ENCODE peak calls at places on chromosome 16, in six cellular contexts. One of them, this sample, is unnamed.

GRCh38 chr16:67773569-67774456 is 32.5 kb downstream of the RANBP10 start:
- DNase-seq in neural progenitor cell: no peak
- DNase-seq in upper lobe of left lung: no peak
- DNase-seq in aorta: no peak
- DNase-seq in AG04450: no peak
- DNase-seq in heart right ventricle: no peak
- DNase-seq in this sample: no peak

GRCh38 chr16:700684-701584 is 4.7 kb downstream of the FBXL16 start:
- DNase-seq in upper lobe of left lung: peak; percentile 91
- DNase-seq in AG04450: no peak
- DNase-seq in heart right ventricle: no peak
- DNase-seq in neural progenitor cell: peak; percentile 90
- DNase-seq in aorta: no peak
- DNase-seq in this sample: no peak

GRCh38 chr16:31301708-31302400 is 42.1 kb downstream of the ITGAM start:
- DNase-seq in upper lobe of left lung: no peak
- DNase-seq in heart right ventricle: no peak
- DNase-seq in aorta: peak; percentile 57
- DNase-seq in AG04450: no peak
- DNase-seq in neural progenitor cell: peak; percentile 4
- DNase-seq in this sample: no peak

GRCh38 chr16:67783353-67783725 is 23.0 kb downstream of the RANBP10 start:
- DNase-seq in AG04450: no peak
- DNase-seq in neural progenitor cell: no peak
- DNase-seq in aorta: no peak
- DNase-seq in upper lobe of left lung: no peak
- DNase-seq in heart right ventricle: no peak
- DNase-seq in this sample: no peak

GRCh38 chr16:19384656-19385055 is 33.0 kb upstream of the TMC5 start:
- DNase-seq in neural progenitor cell: no peak
- DNase-seq in aorta: no peak
- DNase-seq in AG04450: no peak
- DNase-seq in upper lobe of left lung: peak; percentile 42
- DNase-seq in heart right ventricle: no peak
- DNase-seq in this sample: no peak

GRCh38 chr16:83713597-83713996 is 94.2 kb upstream of the HSBP1 start:
- DNase-seq in upper lobe of left lung: no peak
- DNase-seq in aorta: no peak
- DNase-seq in neural progenitor cell: no peak
- DNase-seq in heart right ventricle: no peak
- DNase-seq in AG04450: no peak
- DNase-seq in this sample: no peak

GRCh38 chr16:84239186-84239790 is 524 bp downstream of the KCNG4 start:
- DNase-seq in heart right ventricle: no peak
- DNase-seq in upper lobe of left lung: no peak
- DNase-seq in neural progenitor cell: no peak
- DNase-seq in AG04450: no peak
- DNase-seq in aorta: no peak
- DNase-seq in this sample: no peak

GRCh38 chr16:66049865-66050264 is 316.6 kb upstream of the CDH5 start:
- DNase-seq in neural progenitor cell: no peak
- DNase-seq in heart right ventricle: no peak
- DNase-seq in AG04450: no peak
- DNase-seq in upper lobe of left lung: no peak
- DNase-seq in aorta: no peak
- DNase-seq in this sample: no peak

GRCh38 chr16:47523342-47524006 is 62.3 kb downstream of the PHKB start:
- DNase-seq in neural progenitor cell: no peak
- DNase-seq in upper lobe of left lung: no peak
- DNase-seq in AG04450: no peak
- DNase-seq in heart right ventricle: no peak
- DNase-seq in aorta: no peak
- DNase-seq in this sample: no peak

GRCh38 chr16:80346160-80346632 is 194.6 kb upstream of the DYNLRB2 start:
- DNase-seq in aorta: peak; percentile 48
- DNase-seq in neural progenitor cell: peak; percentile 70
- DNase-seq in upper lobe of left lung: no peak
- DNase-seq in AG04450: no peak
- DNase-seq in heart right ventricle: no peak
- DNase-seq in this sample: peak; percentile 5

GRCh38 chr16:23877107-23878070 is 41.6 kb downstream of the PRKCB start:
- DNase-seq in neural progenitor cell: no peak
- DNase-seq in aorta: no peak
- DNase-seq in AG04450: no peak
- DNase-seq in upper lobe of left lung: no peak
- DNase-seq in heart right ventricle: no peak
- DNase-seq in this sample: no peak

GRCh38 chr16:13453325-13453724 is 466.6 kb upstream of the ERCC4 start:
- DNase-seq in heart right ventricle: no peak
- DNase-seq in aorta: no peak
- DNase-seq in upper lobe of left lung: no peak
- DNase-seq in AG04450: no peak
- DNase-seq in neural progenitor cell: no peak
- DNase-seq in this sample: no peak

GRCh38 chr16:82855471-82855870 is 228.7 kb downstream of the CDH13 start:
- DNase-seq in AG04450: no peak
- DNase-seq in heart right ventricle: no peak
- DNase-seq in neural progenitor cell: no peak
- DNase-seq in aorta: no peak
- DNase-seq in upper lobe of left lung: no peak
- DNase-seq in this sample: no peak

GRCh38 chr16:1613728-1614225 is 1.6 kb downstream of the CRAMP1 start:
- DNase-seq in aorta: no peak
- DNase-seq in upper lobe of left lung: peak; percentile 87
- DNase-seq in neural progenitor cell: peak; percentile 50
- DNase-seq in heart right ventricle: no peak
- DNase-seq in AG04450: no peak
- DNase-seq in this sample: peak; percentile 13

GRCh38 chr16:88769617-88770458 is 15.2 kb downstream of the PIEZO1 start:
- DNase-seq in AG04450: no peak
- DNase-seq in heart right ventricle: no peak
- DNase-seq in aorta: no peak
- DNase-seq in upper lobe of left lung: peak; percentile 82
- DNase-seq in neural progenitor cell: peak; percentile 92
- DNase-seq in this sample: no peak

GRCh38 chr16:58286280-58286679 is 8.5 kb downstream of the PRSS54 start:
- DNase-seq in upper lobe of left lung: no peak
- DNase-seq in AG04450: no peak
- DNase-seq in aorta: no peak
- DNase-seq in neural progenitor cell: no peak
- DNase-seq in heart right ventricle: no peak
- DNase-seq in this sample: no peak

GRCh38 chr16:84312783-84313382 is 18.2 kb downstream of the WFDC1 start:
- DNase-seq in aorta: no peak
- DNase-seq in neural progenitor cell: peak; percentile 66
- DNase-seq in AG04450: no peak
- DNase-seq in upper lobe of left lung: peak; percentile 80
- DNase-seq in heart right ventricle: no peak
- DNase-seq in this sample: no peak

GRCh38 chr16:53502331-53503269 is at the start of gene AKTIP:
- DNase-seq in heart right ventricle: no peak
- DNase-seq in upper lobe of left lung: no peak
- DNase-seq in aorta: peak; percentile 68
- DNase-seq in neural progenitor cell: peak; percentile 44
- DNase-seq in AG04450: no peak
- DNase-seq in this sample: peak; percentile 36

GRCh38 chr16:931651-932500 is 38.9 kb downstream of the LMF1 start:
- DNase-seq in aorta: no peak
- DNase-seq in AG04450: no peak
- DNase-seq in neural progenitor cell: no peak
- DNase-seq in heart right ventricle: no peak
- DNase-seq in upper lobe of left lung: peak; percentile 74
- DNase-seq in this sample: no peak

GRCh38 chr16:588639-588888 is 1.3 kb upstream of the RAB40C start:
- DNase-seq in neural progenitor cell: peak; percentile 81
- DNase-seq in aorta: peak; percentile 71
- DNase-seq in AG04450: peak; percentile 23
- DNase-seq in upper lobe of left lung: no peak
- DNase-seq in heart right ventricle: peak; percentile 45
- DNase-seq in this sample: peak; percentile 62

GRCh38 chr16:71230122-71230845 is at the start of gene HYDIN:
- DNase-seq in AG04450: no peak
- DNase-seq in aorta: peak; percentile 50
- DNase-seq in upper lobe of left lung: peak; percentile 88
- DNase-seq in heart right ventricle: peak; percentile 10
- DNase-seq in neural progenitor cell: peak; percentile 98
- DNase-seq in this sample: peak; percentile 76

GRCh38 chr16:31138621-31139578 is 3.4 kb upstream of the PRSS8 start:
- DNase-seq in heart right ventricle: peak; percentile 43
- DNase-seq in aorta: peak; percentile 87
- DNase-seq in AG04450: no peak
- DNase-seq in neural progenitor cell: peak; percentile 17
- DNase-seq in upper lobe of left lung: peak; percentile 86
- DNase-seq in this sample: peak; percentile 43

GRCh38 chr16:69924777-69925191 is 26.4 kb upstream of the CLEC18A start:
- DNase-seq in heart right ventricle: peak; percentile 69
- DNase-seq in AG04450: peak; percentile 55
- DNase-seq in aorta: peak; percentile 89
- DNase-seq in upper lobe of left lung: peak; percentile 66
- DNase-seq in neural progenitor cell: no peak
- DNase-seq in this sample: peak; percentile 80

GRCh38 chr16:84357191-84357651 is 11.1 kb upstream of the ATP2C2 start:
- DNase-seq in heart right ventricle: no peak
- DNase-seq in upper lobe of left lung: no peak
- DNase-seq in AG04450: no peak
- DNase-seq in aorta: no peak
- DNase-seq in neural progenitor cell: no peak
- DNase-seq in this sample: peak; percentile 56

GRCh38 chr16:54152362-54153239 is 134.0 kb downstream of the IRX3 start:
- DNase-seq in heart right ventricle: no peak
- DNase-seq in AG04450: no peak
- DNase-seq in neural progenitor cell: peak; percentile 45
- DNase-seq in upper lobe of left lung: no peak
- DNase-seq in aorta: no peak
- DNase-seq in this sample: no peak

GRCh38 chr16:1527836-1528811 is 5.3 kb upstream of the TMEM204 start:
- DNase-seq in upper lobe of left lung: peak; percentile 60
- DNase-seq in neural progenitor cell: peak; percentile 15
- DNase-seq in AG04450: no peak
- DNase-seq in heart right ventricle: peak; percentile 67
- DNase-seq in aorta: no peak
- DNase-seq in this sample: no peak

GRCh38 chr16:74730049-74730683 is 29.5 kb upstream of the MLKL start:
- DNase-seq in AG04450: no peak
- DNase-seq in neural progenitor cell: no peak
- DNase-seq in heart right ventricle: no peak
- DNase-seq in aorta: no peak
- DNase-seq in upper lobe of left lung: no peak
- DNase-seq in this sample: no peak
- H3K4me3 ChIP-seq in AG04450: no peak overlapping the region
- H3K4me3 ChIP-seq in neural progenitor cell: no peak overlapping the region
- H3K4me3 ChIP-seq in heart right ventricle: no peak overlapping the region
- H3K4me3 ChIP-seq in aorta: no peak overlapping the region
- H3K4me3 ChIP-seq in upper lobe of left lung: no peak overlapping the region
- H3K4me3 ChIP-seq in this sample: no peak overlapping the region

GRCh38 chr16:3036726-3037315 is at the start of gene BICDL2:
- DNase-seq in AG04450: no peak
- DNase-seq in neural progenitor cell: no peak
- DNase-seq in heart right ventricle: no peak
- DNase-seq in aorta: no peak
- DNase-seq in upper lobe of left lung: peak; percentile 90
- DNase-seq in this sample: no peak

GRCh38 chr16:3038896-3039295 is 2.2 kb upstream of the BICDL2 start:
- DNase-seq in heart right ventricle: no peak
- DNase-seq in AG04450: no peak
- DNase-seq in neural progenitor cell: no peak
- DNase-seq in upper lobe of left lung: no peak
- DNase-seq in aorta: no peak
- DNase-seq in this sample: no peak

GRCh38 chr16:3035289-3035971 is 1.3 kb downstream of the BICDL2 start:
- DNase-seq in upper lobe of left lung: peak; percentile 58
- DNase-seq in neural progenitor cell: no peak
- DNase-seq in AG04450: no peak
- DNase-seq in heart right ventricle: no peak
- DNase-seq in aorta: no peak
- DNase-seq in this sample: no peak

GRCh38 chr16:3038256-3038655 is 1.5 kb upstream of the BICDL2 start:
- DNase-seq in aorta: no peak
- DNase-seq in upper lobe of left lung: no peak
- DNase-seq in neural progenitor cell: no peak
- DNase-seq in heart right ventricle: no peak
- DNase-seq in AG04450: no peak
- DNase-seq in this sample: no peak

GRCh38 chr16:3035972-3036725 is 595 bp downstream of the BICDL2 start:
- DNase-seq in heart right ventricle: no peak
- DNase-seq in neural progenitor cell: no peak
- DNase-seq in AG04450: no peak
- DNase-seq in aorta: no peak
- DNase-seq in upper lobe of left lung: peak; percentile 89
- DNase-seq in this sample: no peak
- H3K27me3 ChIP-seq in heart right ventricle: peaks cover 93% of the 10 kb centered on the region
- H3K27me3 ChIP-seq in neural progenitor cell: peaks cover 90% of the 10 kb centered on the region
- H3K27me3 ChIP-seq in AG04450: peaks cover 73% of the 10 kb centered on the region
- H3K27me3 ChIP-seq in aorta: peaks cover 1% of the 10 kb centered on the region
- H3K27me3 ChIP-seq in upper lobe of left lung: peaks cover 18% of the 10 kb centered on the region
- H3K27me3 ChIP-seq in this sample: peaks cover 65% of the 10 kb centered on the region

GRCh38 chr16:29158031-29158430 is 173.2 kb downstream of the LAT start:
- DNase-seq in neural progenitor cell: no peak
- DNase-seq in aorta: peak; percentile 41
- DNase-seq in heart right ventricle: no peak
- DNase-seq in AG04450: no peak
- DNase-seq in upper lobe of left lung: peak; percentile 47
- DNase-seq in this sample: no peak
- H3K4me3 ChIP-seq in neural progenitor cell: no peak overlapping the region
- H3K4me3 ChIP-seq in aorta: no peak overlapping the region
- H3K4me3 ChIP-seq in heart right ventricle: no peak overlapping the region
- H3K4me3 ChIP-seq in AG04450: no peak overlapping the region
- H3K4me3 ChIP-seq in upper lobe of left lung: no peak overlapping the region
- H3K4me3 ChIP-seq in this sample: no peak overlapping the region

GRCh38 chr16:22152316-22152715 is 10.0 kb upstream of the SDR42E2 start:
- DNase-seq in aorta: no peak
- DNase-seq in AG04450: no peak
- DNase-seq in upper lobe of left lung: no peak
- DNase-seq in neural progenitor cell: no peak
- DNase-seq in heart right ventricle: no peak
- DNase-seq in this sample: no peak

GRCh38 chr16:22144520-22144919 is 17.8 kb upstream of the SDR42E2 start:
- DNase-seq in neural progenitor cell: no peak
- DNase-seq in AG04450: no peak
- DNase-seq in aorta: no peak
- DNase-seq in upper lobe of left lung: no peak
- DNase-seq in heart right ventricle: no peak
- DNase-seq in this sample: no peak

GRCh38 chr16:22151599-22151998 is 10.7 kb upstream of the SDR42E2 start:
- DNase-seq in aorta: no peak
- DNase-seq in AG04450: no peak
- DNase-seq in neural progenitor cell: no peak
- DNase-seq in upper lobe of left lung: no peak
- DNase-seq in heart right ventricle: no peak
- DNase-seq in this sample: no peak

GRCh38 chr16:22147853-22148252 is 14.5 kb upstream of the SDR42E2 start:
- DNase-seq in neural progenitor cell: no peak
- DNase-seq in aorta: no peak
- DNase-seq in AG04450: no peak
- DNase-seq in upper lobe of left lung: no peak
- DNase-seq in heart right ventricle: no peak
- DNase-seq in this sample: no peak
- H3K27me3 ChIP-seq in neural progenitor cell: no peaks in the 10 kb centered on the region
- H3K27me3 ChIP-seq in aorta: no peaks in the 10 kb centered on the region
- H3K27me3 ChIP-seq in AG04450: peaks cover 19% of the 10 kb centered on the region
- H3K27me3 ChIP-seq in upper lobe of left lung: no peaks in the 10 kb centered on the region
- H3K27me3 ChIP-seq in heart right ventricle: no peaks in the 10 kb centered on the region
- H3K27me3 ChIP-seq in this sample: no peaks in the 10 kb centered on the region

GRCh38 chr16:17467923-17468540 is 2.7 kb downstream of the XYLT1 start:
- DNase-seq in upper lobe of left lung: no peak
- DNase-seq in AG04450: peak; percentile 32
- DNase-seq in heart right ventricle: peak; percentile 44
- DNase-seq in aorta: peak; percentile 81
- DNase-seq in neural progenitor cell: peak; percentile 84
- DNase-seq in this sample: peak; percentile 14
- H3K4me3 ChIP-seq in upper lobe of left lung: no peak overlapping the region
- H3K4me3 ChIP-seq in AG04450: peak overlapping the region; percentile 74
- H3K4me3 ChIP-seq in heart right ventricle: no peak overlapping the region
- H3K4me3 ChIP-seq in aorta: no peak overlapping the region
- H3K4me3 ChIP-seq in neural progenitor cell: no peak overlapping the region
- H3K4me3 ChIP-seq in this sample: no peak overlapping the region